ENCODE peak calls at places on chromosome 5, in four cellular contexts. One of them, this sample, is unnamed.

GRCh38 chr5:101103874-101104273 is 200.8 kb upstream of the ST8SIA4 start:
- DNase-seq in neural crest cell: no peak
- DNase-seq in left colon: no peak
- DNase-seq in GM04504: no peak
- DNase-seq in this sample: no peak

GRCh38 chr5:149497357-149497756 is 53.9 kb downstream of the CSNK1A1 start:
- DNase-seq in neural crest cell: no peak
- DNase-seq in GM04504: peak; percentile 80
- DNase-seq in left colon: no peak
- DNase-seq in this sample: no peak

GRCh38 chr5:164600929-164601535 is 1095.6 kb downstream of the MAT2B start:
- DNase-seq in left colon: no peak
- DNase-seq in GM04504: no peak
- DNase-seq in neural crest cell: no peak
- DNase-seq in this sample: no peak

GRCh38 chr5:174970502-174970901 is 246.1 kb downstream of the MSX2 start:
- DNase-seq in neural crest cell: no peak
- DNase-seq in GM04504: no peak
- DNase-seq in left colon: no peak
- DNase-seq in this sample: no peak

GRCh38 chr5:44665101-44665701 is 143.5 kb upstream of the MRPS30 start:
- DNase-seq in GM04504: no peak
- DNase-seq in left colon: no peak
- DNase-seq in neural crest cell: no peak
- DNase-seq in this sample: no peak

GRCh38 chr5:150557507-150557872 is 49.6 kb downstream of the NDST1 start:
- DNase-seq in left colon: peak; percentile 16
- DNase-seq in neural crest cell: no peak
- DNase-seq in GM04504: no peak
- DNase-seq in this sample: no peak

GRCh38 chr5:146052780-146053179 is 52.6 kb downstream of the PLAC8L1 start:
- DNase-seq in GM04504: no peak
- DNase-seq in left colon: no peak
- DNase-seq in neural crest cell: no peak
- DNase-seq in this sample: no peak

GRCh38 chr5:65098393-65098792 is 329.7 kb downstream of the CWC27 start:
- DNase-seq in left colon: no peak
- DNase-seq in GM04504: no peak
- DNase-seq in neural crest cell: no peak
- DNase-seq in this sample: no peak

GRCh38 chr5:139578348-139578724 is 17.2 kb downstream of the UBE2D2 start:
- DNase-seq in neural crest cell: no peak
- DNase-seq in left colon: no peak
- DNase-seq in GM04504: no peak
- DNase-seq in this sample: no peak

GRCh38 chr5:109921735-109922395 is 232.1 kb downstream of the MAN2A1 start:
- DNase-seq in neural crest cell: no peak
- DNase-seq in left colon: no peak
- DNase-seq in GM04504: no peak
- DNase-seq in this sample: no peak

GRCh38 chr5:131386779-131387178 is 122.9 kb downstream of the CDC42SE2 start:
- DNase-seq in left colon: no peak
- DNase-seq in GM04504: no peak
- DNase-seq in neural crest cell: no peak
- DNase-seq in this sample: no peak

This sample was measured in AG09309.